ENCODE peak calls at places on chromosomes 5 and 9, in eight cellular contexts. E is tibial artery, S is retinal pigment epithelial cell, R is endothelial cell, T is thoracic aorta, A is neural progenitor cell, F is A673, B is GM13977. M is an unnamed sample.

GRCh38 chr5:68141494-68141893 is 74.1 kb upstream of the PIK3R1 start:
- DNase-seq in E (no peak), S (no peak), R (no peak), T (no peak), A (no peak), F (no peak), B (peak; percentile 22), M (peak; percentile 26)

GRCh38 chr5:15821506-15821905 is 321.5 kb downstream of the FBXL7 start:
- DNase-seq in E (no peak), S (no peak), R (no peak), T (no peak), A (no peak), F (no peak), B (no peak), M (no peak)

GRCh38 chr5:81787843-81788242 is 36.9 kb upstream of the SSBP2 start:
- DNase-seq in E (peak; percentile 88), S (peak; percentile 72), R (no peak), T (peak; percentile 35), A (peak; percentile 23), F (peak; percentile 89), B (no peak), M (no peak)

GRCh38 chr5:1419476-1420210 is 25.6 kb downstream of the SLC6A3 start:
- DNase-seq in E (no peak), S (no peak), R (no peak), T (no peak), A (no peak), F (no peak), B (no peak), M (no peak)

GRCh38 chr5:53360811-53361210 is 119.6 kb upstream of the FST start:
- DNase-seq in E (no peak), S (no peak), R (no peak), T (no peak), A (no peak), F (no peak), B (no peak), M (no peak)

GRCh38 chr5:58462623-58463230 is 2.8 kb upstream of the PLK2 start:
- DNase-seq in E (peak; percentile 28), S (no peak), R (peak; percentile 48), T (no peak), A (peak; percentile 34), F (peak; percentile 77), B (peak; percentile 50), M (peak; percentile 46)

GRCh38 chr5:164532226-164532937 is 1027.0 kb downstream of the MAT2B start:
- DNase-seq in E (no peak), S (no peak), R (no peak), T (no peak), A (no peak), F (no peak), B (no peak), M (no peak)

GRCh38 chr9:136560586-136560985 is 14.7 kb upstream of the NOTCH1 start:
- DNase-seq in E (no peak), S (no peak), R (no peak), T (no peak), A (no peak), F (no peak), B (no peak), M (no peak)

GRCh38 chr9:6598249-6598725 is 47.2 kb downstream of the GLDC start:
- DNase-seq in E (no peak), S (no peak), R (no peak), T (no peak), A (no peak), F (no peak), B (peak; percentile 86), M (peak; percentile 87)

GRCh38 chr5:99089822-99090549 is 161.2 kb upstream of the CHD1 start:
- DNase-seq in E (no peak), S (no peak), R (no peak), T (no peak), A (no peak), F (no peak), B (no peak), M (no peak)

GRCh38 chr5:58314356-58315045 is 145.4 kb downstream of the PLK2 start:
- DNase-seq in E (no peak), S (no peak), R (no peak), T (no peak), A (no peak), F (no peak), B (no peak), M (no peak)

GRCh38 chr5:6729400-6730310 is 16.4 kb downstream of the TENT4A start:
- DNase-seq in E (no peak), S (no peak), R (no peak), T (no peak), A (no peak), F (peak; percentile 51), B (no peak), M (no peak)

GRCh38 chr5:74040811-74041491 is 415.0 kb downstream of the ARHGEF28 start:
- DNase-seq in E (no peak), S (no peak), R (no peak), T (no peak), A (no peak), F (no peak), B (no peak), M (no peak)

GRCh38 chr5:33166522-33166921 is 274.2 kb upstream of the TARS1 start:
- DNase-seq in E (no peak), S (no peak), R (no peak), T (no peak), A (no peak), F (peak; percentile 10), B (no peak), M (no peak)

GRCh38 chr5:128172102-128172501 is 88.5 kb downstream of the SLC12A2 start:
- DNase-seq in E (no peak), S (no peak), R (no peak), T (no peak), A (no peak), F (no peak), B (no peak), M (no peak)

GRCh38 chr5:138391859-138392386 is 39.4 kb downstream of the KDM3B start:
- DNase-seq in E (no peak), S (peak; percentile 35), R (no peak), T (no peak), A (peak; percentile 37), F (no peak), B (no peak), M (no peak)

GRCh38 chr9:136055715-136056545 is 39.2 kb downstream of the NACC2 start:
- DNase-seq in E (peak; percentile 10), S (no peak), R (no peak), T (no peak), A (no peak), F (no peak), B (peak; percentile 44), M (peak; percentile 38)

GRCh38 chr9:106862946-106863740 is at the start of gene ZNF462:
- DNase-seq in E (no peak), S (no peak), R (peak; percentile 43), T (no peak), A (peak; percentile 69), F (peak; percentile 75), B (peak; percentile 12), M (peak; percentile 31)

GRCh38 chr9:89386797-89387196 is 68.5 kb downstream of the SECISBP2 start:
- DNase-seq in E (no peak), S (no peak), R (no peak), T (no peak), A (no peak), F (no peak), B (no peak), M (no peak)

GRCh38 chr5:94188725-94189124 is 429.7 kb downstream of the KIAA0825 start:
- DNase-seq in E (no peak), S (no peak), R (no peak), T (no peak), A (no peak), F (no peak), B (no peak), M (no peak)

GRCh38 chr5:149541893-149542292 is 9.3 kb downstream of the CSNK1A1 start:
- DNase-seq in E (no peak), S (no peak), R (no peak), T (no peak), A (no peak), F (no peak), B (no peak), M (no peak)

GRCh38 chr5:114055810-114056476 is 305.9 kb upstream of the KCNN2 start:
- DNase-seq in E (no peak), S (no peak), R (peak; percentile 26), T (no peak), A (peak; percentile 56), F (no peak), B (no peak), M (no peak)

GRCh38 chr9:78130004-78130403 is 98.4 kb upstream of the GNAQ start:
- DNase-seq in E (peak; percentile 43), S (peak; percentile 31), R (no peak), T (no peak), A (peak; percentile 56), F (peak; percentile 24), B (no peak), M (no peak)

GRCh38 chr9:124839612-124840299 is 13.5 kb upstream of the WDR38 start:
- DNase-seq in E (no peak), S (no peak), R (peak; percentile 53), T (no peak), A (peak; percentile 52), F (no peak), B (no peak), M (no peak)
- TF ChIP-seq CTCF in E (no peak), S (peak; percentile 68), R (peak; percentile 60), T (no peak), A (peak; percentile 58), F (peak; percentile 45), B (peak; percentile 25), M (peak; percentile 14)

DNA sequence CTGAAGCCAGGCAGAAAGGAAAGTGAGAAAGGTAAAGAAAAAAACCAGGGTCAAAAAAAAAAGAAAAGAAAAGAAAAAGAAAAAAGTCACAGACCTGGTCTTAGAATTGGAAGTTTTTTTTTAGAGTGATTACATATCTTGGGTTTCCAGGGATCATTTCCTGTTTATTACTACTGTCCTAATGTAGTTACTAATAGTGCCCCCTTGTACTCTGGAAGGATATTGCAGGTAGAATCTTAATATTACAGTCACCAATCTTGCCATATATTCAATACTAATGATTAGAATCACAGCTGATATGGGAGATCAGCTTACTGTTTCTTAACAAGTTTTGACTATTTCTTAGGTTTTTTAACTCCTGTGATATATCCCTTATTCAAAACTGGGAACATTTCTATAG is 543.2 kb upstream of the CDH6 start:
- DNase-seq in E (no peak), S (no peak), R (no peak), T (no peak), A (no peak), F (peak; percentile 15), B (no peak), M (no peak)
- TF ChIP-seq CTCF in E (no peak), S (peak; percentile 10), R (peak; percentile 13), T (no peak), A (peak; percentile 19), F (peak; percentile 38), B (no peak), M (no peak)

GRCh38 chr9:14441976-14442651 is 128.2 kb upstream of the NFIB start:
- DNase-seq in E (no peak), S (no peak), R (peak; percentile 64), T (no peak), A (peak; percentile 58), F (peak; percentile 46), B (no peak), M (no peak)
- TF ChIP-seq CTCF in E (no peak), S (peak; percentile 28), R (peak; percentile 75), T (no peak), A (peak; percentile 57), F (peak; percentile 55), B (peak; percentile 4), M (no peak)

DNA sequence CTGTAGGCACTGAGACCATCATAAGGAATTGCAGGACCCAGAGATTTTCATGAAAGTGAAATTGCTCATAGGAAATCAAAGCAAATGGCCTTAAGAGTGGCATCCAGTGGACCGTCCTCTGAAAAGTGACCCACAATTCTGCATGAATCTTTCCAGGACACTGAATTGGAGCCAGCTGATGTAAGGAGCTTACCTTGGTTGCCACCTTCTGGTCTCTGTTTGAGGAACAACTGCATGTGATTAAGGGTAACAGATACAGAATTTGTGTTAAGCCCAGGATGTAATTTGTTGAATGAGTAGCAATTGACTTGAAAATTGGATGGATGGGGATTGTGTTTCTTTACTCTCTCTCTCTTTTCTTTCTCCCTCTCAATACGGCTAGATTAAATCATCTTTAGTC is 49.9 kb upstream of the GAS1 start:
- DNase-seq in E (no peak), S (no peak), R (no peak), T (no peak), A (peak; percentile 59), F (no peak), B (no peak), M (no peak)
- TF ChIP-seq CTCF in E (no peak), S (no peak), R (no peak), T (no peak), A (peak; percentile 56), F (no peak), B (no peak), M (no peak)